ENCODE peak calls at places on chromosomes 11 and 22, in ten cellular contexts. C is choroid plexus epithelial cell, M is right lobe of liver, I is cardiac muscle cell, W is AG10803, H is fibroblast of lung, N is tibial nerve, U is tibial artery, S is suprapubic skin, K is mucosa of descending colon. T is an unnamed sample.

GRCh38 chr11:129702410-129703390 is 112.9 kb upstream of the TMEM45B start:
- DNase-seq in W (no peak), N (no peak), M (peak), K (no peak), I (no peak), S (no peak), H (no peak), C (no peak), U (no peak), T (no peak)

GRCh38 chr11:131909426-131910200 is 539.2 kb downstream of the NTM start:
- DNase-seq in I (no peak), W (no peak), U (no peak), H (no peak), S (no peak), N (no peak), M (no peak), K (no peak), C (no peak), T (no peak)

GRCh38 chr11:6588018-6588417 is 15.4 kb downstream of the RRP8 start:
- DNase-seq in C (no peak), K (no peak), W (no peak), H (no peak), I (no peak), U (no peak), N (no peak), M (no peak), S (no peak), T (no peak)

GRCh38 chr11:9681583-9682372 is 17.9 kb downstream of the SWAP70 start:
- DNase-seq in N (no peak), U (no peak), M (no peak), I (no peak), K (no peak), W (no peak), H (no peak), S (no peak), C (no peak), T (no peak)

GRCh38 chr22:36160499-36160942 is at the start of gene APOL3:
- DNase-seq in C (peak), I (peak), H (peak), N (peak), S (peak), U (peak), K (peak), W (peak), M (peak), T (peak)

GRCh38 chr22:29314537-29315285 is 786 bp downstream of the RASL10A start:
- DNase-seq in N (no peak), S (peak), H (no peak), U (peak), K (peak), M (peak), I (no peak), C (no peak), W (no peak), T (peak)

GRCh38 chr22:23282516-23282915 is 102.2 kb downstream of the BCR start:
- DNase-seq in U (no peak), I (no peak), H (no peak), M (no peak), S (no peak), K (no peak), C (no peak), W (no peak), N (no peak), T (no peak)

GRCh38 chr11:122595246-122595645 is 60.3 kb upstream of the UBASH3B start:
- DNase-seq in W (no peak), I (no peak), C (no peak), M (no peak), U (no peak), H (no peak), N (no peak), S (no peak), K (no peak), T (no peak)

GRCh38 chr11:64444838-64445441 is 86.0 kb downstream of the RPS6KA4 start:
- DNase-seq in S (no peak), W (peak), U (no peak), N (no peak), C (peak), M (no peak), K (no peak), H (peak), I (peak), T (no peak)

GRCh38 chr11:46176421-46176820 is 55.2 kb upstream of the PHF21A start:
- DNase-seq in H (no peak), U (no peak), S (no peak), C (no peak), W (no peak), K (no peak), N (no peak), M (no peak), I (no peak), T (no peak)

GRCh38 chr22:39486951-39487825 is 14.9 kb upstream of the MIEF1 start:
- DNase-seq in S (no peak), N (no peak), M (no peak), C (no peak), I (no peak), U (no peak), W (no peak), K (peak), H (no peak), T (no peak)

GRCh38 chr11:33704240-33705002 is 3.8 kb upstream of the C11orf91 start:
- DNase-seq in H (no peak), W (no peak), S (no peak), N (no peak), K (no peak), C (no peak), U (no peak), I (no peak), M (no peak), T (no peak)

GRCh38 chr11:95563859-95564258 is 225.7 kb downstream of the FAM76B start:
- DNase-seq in W (no peak), C (peak), N (no peak), K (no peak), H (no peak), U (no peak), I (peak), M (no peak), S (no peak), T (no peak)

GRCh38 chr11:3109921-3110706 is 52.9 kb upstream of the CARS1 start:
- DNase-seq in S (peak), U (peak), H (peak), C (peak), I (peak), M (peak), N (no peak), K (peak), W (peak), T (peak)

GRCh38 chr22:32880906-32881596 is 79.5 kb downstream of the TIMP3 start:
- DNase-seq in U (peak), M (peak), C (peak), N (no peak), I (peak), H (peak), W (no peak), K (peak), S (no peak), T (peak)

GRCh38 chr11:2468363-2469240 is 23.8 kb downstream of the KCNQ1 start:
- DNase-seq in I (no peak), U (peak), S (no peak), C (no peak), W (no peak), H (no peak), N (no peak), K (no peak), M (no peak), T (no peak)

GRCh38 chr11:132093861-132094260 is 723.4 kb downstream of the NTM start:
- DNase-seq in N (no peak), M (no peak), U (no peak), C (no peak), I (no peak), W (no peak), S (no peak), K (no peak), H (no peak), T (no peak)

GRCh38 chr11:66386171-66387069 is 14.9 kb upstream of the SLC29A2 start:
- DNase-seq in W (peak), I (peak), U (peak), N (peak), K (peak), S (peak), M (peak), C (peak), H (peak), T (peak)

GRCh38 chr11:112355726-112356125 is 95.1 kb upstream of the PLET1 start:
- DNase-seq in I (peak), K (no peak), U (no peak), M (no peak), W (peak), N (no peak), C (peak), S (no peak), H (peak), T (no peak)

GRCh38 chr22:39908737-39909136 is 7.9 kb downstream of the GRAP2 start:
- DNase-seq in W (no peak), S (no peak), I (no peak), K (no peak), N (no peak), C (peak), H (no peak), U (no peak), M (no peak), T (no peak)

GRCh38 chr11:80103149-80103859 is 662.5 kb upstream of the TENM4 start:
- DNase-seq in S (no peak), W (peak), U (no peak), M (no peak), K (no peak), N (no peak), I (peak), C (peak), H (peak), T (no peak)

GRCh38 chr11:117316197-117316961 is at the start of gene BACE1:
- DNase-seq in H (peak), U (peak), I (peak), W (peak), K (peak), N (peak), M (peak), C (peak), S (peak), T (peak)

GRCh38 chr11:80155412-80156017 is 714.7 kb upstream of the TENM4 start:
- DNase-seq in N (no peak), S (no peak), M (no peak), H (peak), W (peak), K (no peak), I (peak), U (no peak), C (peak), T (no peak)

GRCh38 chr11:3042496-3043314 is 14.5 kb downstream of the CARS1 start:
- DNase-seq in H (no peak), C (no peak), K (no peak), I (no peak), N (no peak), S (no peak), W (no peak), M (peak), U (peak), T (no peak)

GRCh38 chr11:9208726-9209501 is 56.2 kb downstream of the DENND5A start:
- DNase-seq in I (no peak), K (no peak), W (no peak), M (no peak), H (no peak), U (no peak), C (peak), N (no peak), S (no peak), T (no peak)

GRCh38 chr11:113859665-113860064 is 15.7 kb downstream of the USP28 start:
- DNase-seq in N (no peak), W (no peak), K (no peak), S (no peak), I (no peak), H (no peak), C (peak), U (no peak), M (no peak), T (no peak)

GRCh38 chr11:16985297-16985696 is 28.9 kb downstream of the PLEKHA7 start:
- DNase-seq in H (no peak), I (no peak), W (no peak), M (peak), N (no peak), S (no peak), K (no peak), U (no peak), C (no peak), T (no peak)

GRCh38 chr11:83521647-83522596 is 235.8 kb upstream of the CCDC90B start:
- DNase-seq in U (no peak), C (peak), K (no peak), M (no peak), N (no peak), S (no peak), I (peak), W (peak), H (peak), T (no peak)

GRCh38 chr11:117020287-117020686 is 77.9 kb downstream of the SIK3 start:
- DNase-seq in C (no peak), I (no peak), S (no peak), U (no peak), H (no peak), K (no peak), W (no peak), M (no peak), N (no peak), T (no peak)

GRCh38 chr22:26463688-26464087 is 19.9 kb downstream of the HPS4 start:
- DNase-seq in S (no peak), H (no peak), K (no peak), N (no peak), I (no peak), U (peak), C (no peak), M (no peak), W (no peak), T (no peak)

DNA sequence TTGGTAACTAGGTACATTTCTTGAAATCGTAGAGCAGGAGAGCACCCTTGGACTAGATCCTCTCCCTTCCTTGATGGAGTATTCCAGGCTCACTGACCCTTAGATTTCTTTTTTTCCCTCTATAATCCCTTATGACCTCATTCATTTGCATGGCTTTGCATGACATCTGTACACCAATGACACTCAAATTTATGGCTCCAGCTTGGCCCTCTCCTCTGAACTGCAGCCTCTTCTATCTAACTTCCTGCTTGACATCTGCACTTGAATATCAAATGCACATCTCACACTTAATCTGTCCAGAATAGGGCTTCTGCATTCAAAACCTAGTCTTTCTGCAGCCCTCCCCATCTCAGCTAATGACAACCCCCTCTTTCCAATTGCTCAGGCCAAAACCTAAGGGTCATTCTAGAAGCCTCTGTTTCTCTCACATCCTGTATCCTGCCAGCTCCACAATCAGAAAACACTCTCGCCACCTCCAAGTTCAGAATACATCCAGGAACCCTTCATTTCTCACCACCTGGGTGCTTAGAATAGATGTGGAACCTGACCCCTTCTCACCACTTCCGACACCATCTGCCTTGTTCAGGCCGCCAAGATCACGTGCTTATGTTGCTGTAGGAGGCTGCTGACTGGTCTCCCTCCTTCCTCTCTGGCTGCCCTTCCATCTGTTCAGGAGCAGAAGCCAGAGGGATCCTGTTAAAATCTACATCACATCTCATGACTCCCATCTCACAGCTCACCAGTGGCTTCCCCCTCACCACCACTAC is 138.9 kb upstream of the MTNR1B start:
- DNase-seq in W (no peak), M (no peak), N (no peak), I (no peak), C (no peak), U (no peak), H (no peak), K (no peak), S (no peak), T (no peak)
- H3K4me3 ChIP-seq in W (no peak), M (no peak), N (no peak), I (no peak), C (no peak), U (no peak), H (no peak), K (no peak), S (no peak), T (no peak)

GRCh38 chr22:46239261-46240048 is 10.6 kb downstream of the CDPF1 start:
- DNase-seq in W (no peak), H (no peak), I (no peak), C (no peak), K (no peak), M (no peak), S (peak), U (no peak), N (no peak), T (no peak)
- H3K4me3 ChIP-seq in W (no peak), H (no peak), I (no peak), C (no peak), K (no peak), M (no peak), S (no peak), U (no peak), N (no peak), T (no peak)

DNA sequence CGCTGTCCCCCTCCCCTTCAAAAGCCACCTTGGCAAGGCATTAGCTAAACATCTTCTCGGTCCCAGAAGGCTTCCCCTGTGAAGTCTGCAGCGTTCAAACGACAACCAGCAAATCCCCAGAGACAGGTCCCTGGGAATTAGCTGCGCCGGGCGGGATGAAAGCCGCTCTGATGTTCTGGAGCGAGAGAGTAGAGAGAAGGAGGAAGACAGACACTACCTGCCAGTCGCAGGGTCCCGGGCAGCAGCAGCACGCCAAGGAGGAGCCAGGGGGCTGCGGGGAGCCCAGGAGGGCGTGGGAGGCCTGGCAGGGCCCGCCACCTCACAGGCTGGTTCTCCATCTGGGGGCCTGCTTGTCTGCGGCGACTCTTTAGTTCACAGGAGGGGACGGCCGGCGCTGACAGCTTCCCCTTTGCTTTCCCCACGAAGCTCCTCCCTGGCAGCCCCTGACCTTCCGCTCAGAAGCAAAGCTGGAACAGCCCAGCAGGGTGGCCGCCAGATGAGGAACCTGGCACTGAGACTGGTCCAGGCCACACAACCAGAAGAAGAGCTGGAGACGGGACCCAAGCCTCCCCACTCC is at the start of gene NFAM1:
- DNase-seq in W (no peak), U (peak), I (no peak), K (peak), N (no peak), M (peak), H (no peak), C (no peak), S (no peak), T (peak)
- H3K4me3 ChIP-seq in W (no peak), U (peak), I (no peak), K (no peak), N (peak), M (peak), H (no peak), C (no peak), S (peak), T (no peak)

GRCh38 chr11:118918686-118919280 is 6.9 kb downstream of the BCL9L start:
- DNase-seq in C (peak), K (no peak), U (no peak), M (no peak), S (no peak), N (no peak), W (peak), H (no peak), I (peak), T (no peak)
- H3K4me3 ChIP-seq in C (peak), K (no peak), U (peak), M (peak), S (peak), N (peak), W (peak), H (peak), I (no peak), T (no peak)

DNA sequence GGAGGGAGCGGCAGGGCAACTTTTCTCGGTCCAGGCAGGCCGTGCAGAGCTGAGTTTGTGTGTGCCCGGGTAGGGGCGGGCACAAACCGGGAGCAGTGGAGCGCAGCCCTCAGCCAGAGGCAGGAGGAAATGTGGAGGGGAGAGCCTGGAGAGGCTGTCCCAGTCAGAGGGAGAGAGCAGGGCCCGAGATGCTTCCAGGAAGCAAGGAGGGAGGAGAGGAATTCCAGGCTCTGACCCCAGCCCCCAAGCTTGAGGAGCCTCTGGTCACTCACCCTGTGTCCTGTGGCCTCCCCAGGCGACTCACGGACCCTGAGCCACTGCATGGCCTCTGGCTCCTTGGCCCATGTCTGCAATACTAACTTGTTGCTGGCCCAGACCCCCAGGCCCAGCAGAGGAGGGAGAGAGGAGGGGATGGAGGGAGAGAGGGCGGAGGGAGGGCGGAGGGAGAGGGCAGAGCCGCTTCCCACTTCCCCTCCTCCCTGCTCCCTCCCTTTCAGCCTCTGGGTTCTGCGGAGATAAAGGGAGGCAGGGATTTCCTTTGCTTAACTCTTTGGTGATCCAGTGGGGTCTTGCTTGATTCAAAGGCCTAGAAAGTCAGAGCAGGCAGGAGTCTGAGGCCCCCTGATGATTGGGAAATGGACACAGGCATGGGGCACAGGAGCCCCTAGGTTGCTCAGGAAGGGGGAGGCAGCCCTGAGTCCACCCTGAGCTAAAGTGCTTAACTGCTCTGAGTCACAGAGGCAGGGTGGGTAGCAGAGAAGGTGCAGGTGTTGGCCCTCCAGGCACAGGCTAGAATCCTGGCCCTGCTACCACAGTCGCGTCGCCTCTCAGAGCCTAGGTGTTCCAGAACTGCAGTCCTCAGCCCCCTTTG is at the start of gene C1QTNF6:
- DNase-seq in W (peak), C (no peak), I (peak), H (peak), M (no peak), K (peak), U (peak), N (no peak), S (peak), T (peak)
- H3K4me3 ChIP-seq in W (peak), C (peak), I (peak), H (peak), M (no peak), K (no peak), U (peak), N (peak), S (peak), T (no peak)

DNA sequence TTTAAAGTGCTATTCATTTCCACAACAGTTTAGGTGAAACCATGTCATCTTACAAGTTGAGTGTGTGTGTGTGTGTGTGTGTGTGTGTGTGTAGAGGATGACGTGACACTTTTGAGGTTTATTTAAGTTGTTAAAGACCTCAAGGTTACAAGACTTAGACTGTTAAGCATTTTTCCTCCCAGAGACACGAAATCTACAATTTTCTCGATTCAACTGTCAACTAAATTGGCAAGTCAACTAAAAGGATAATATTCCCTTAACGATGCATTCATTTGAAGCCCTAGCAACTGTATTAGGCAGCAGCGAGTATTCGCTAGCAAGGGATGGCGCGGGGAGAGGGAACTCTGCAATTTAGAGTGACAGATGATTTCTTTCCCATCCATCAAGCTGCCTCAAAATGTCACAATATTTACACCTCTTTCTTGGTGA is 17.6 kb upstream of the BDNF start:
- DNase-seq in N (no peak), M (no peak), W (no peak), K (no peak), S (no peak), U (no peak), H (peak), C (peak), I (peak), T (no peak)
- H3K4me3 ChIP-seq in N (peak), M (no peak), W (peak), K (no peak), S (peak), U (peak), H (peak), C (peak), I (peak), T (peak)